ENCODE peak calls at places on chromosomes 4 and X, in eight cellular contexts. One of them, this sample, is unnamed.
A peak's percentile ranks its signal among the peaks of the same experiment; 100 is the strongest.

GRCh38 chr4:5784960-5785611 is 74.1 kb downstream of the EVC start:
- DNase-seq in CD8-positive, alpha-beta memory T cell: no peak
- DNase-seq in Caco-2: no peak
- DNase-seq in H9: peak; percentile 48
- DNase-seq in CD4-positive, alpha-beta T cell: no peak
- DNase-seq in right lobe of liver: no peak
- DNase-seq in fibroblast of lung: no peak
- DNase-seq in transverse colon: no peak
- DNase-seq in this sample: no peak

GRCh38 chr4:53313510-53313909 is 52.4 kb downstream of the SCFD2 start:
- DNase-seq in H9: peak; percentile 50
- DNase-seq in fibroblast of lung: peak; percentile 66
- DNase-seq in transverse colon: no peak
- DNase-seq in right lobe of liver: no peak
- DNase-seq in Caco-2: peak; percentile 38
- DNase-seq in CD4-positive, alpha-beta T cell: no peak
- DNase-seq in CD8-positive, alpha-beta memory T cell: no peak
- DNase-seq in this sample: no peak

GRCh38 chr4:139841464-139842195 is 176.0 kb downstream of the MGST2 start:
- DNase-seq in CD8-positive, alpha-beta memory T cell: no peak
- DNase-seq in CD4-positive, alpha-beta T cell: no peak
- DNase-seq in H9: no peak
- DNase-seq in fibroblast of lung: no peak
- DNase-seq in transverse colon: peak; percentile 52
- DNase-seq in right lobe of liver: peak; percentile 87
- DNase-seq in Caco-2: peak; percentile 71
- DNase-seq in this sample: no peak

GRCh38 chrX:103774070-103774642 is 2.5 kb upstream of the PLP1 start:
- DNase-seq in fibroblast of lung: peak; percentile 74
- DNase-seq in CD8-positive, alpha-beta memory T cell: no peak
- DNase-seq in right lobe of liver: no peak
- DNase-seq in Caco-2: no peak
- DNase-seq in CD4-positive, alpha-beta T cell: no peak
- DNase-seq in H9: peak; percentile 46
- DNase-seq in transverse colon: no peak
- DNase-seq in this sample: no peak

GRCh38 chr4:126969360-126969759 is 663.4 kb upstream of the INTU start:
- DNase-seq in H9: no peak
- DNase-seq in fibroblast of lung: peak; percentile 3
- DNase-seq in CD8-positive, alpha-beta memory T cell: no peak
- DNase-seq in right lobe of liver: no peak
- DNase-seq in Caco-2: no peak
- DNase-seq in transverse colon: no peak
- DNase-seq in CD4-positive, alpha-beta T cell: no peak
- DNase-seq in this sample: no peak

GRCh38 chrX:48936429-48937064 is 17.7 kb upstream of the PIM2 start:
- DNase-seq in transverse colon: no peak
- DNase-seq in fibroblast of lung: no peak
- DNase-seq in H9: no peak
- DNase-seq in right lobe of liver: no peak
- DNase-seq in Caco-2: no peak
- DNase-seq in CD8-positive, alpha-beta memory T cell: no peak
- DNase-seq in CD4-positive, alpha-beta T cell: no peak
- DNase-seq in this sample: no peak

GRCh38 chr4:20883231-20883630 is 183.0 kb downstream of the PACRGL start:
- DNase-seq in CD8-positive, alpha-beta memory T cell: no peak
- DNase-seq in CD4-positive, alpha-beta T cell: no peak
- DNase-seq in H9: no peak
- DNase-seq in transverse colon: no peak
- DNase-seq in fibroblast of lung: no peak
- DNase-seq in right lobe of liver: no peak
- DNase-seq in Caco-2: no peak
- DNase-seq in this sample: no peak

GRCh38 chrX:54933150-54933826 is 12.7 kb downstream of the TRO start:
- DNase-seq in H9: no peak
- DNase-seq in Caco-2: no peak
- DNase-seq in CD8-positive, alpha-beta memory T cell: no peak
- DNase-seq in right lobe of liver: no peak
- DNase-seq in fibroblast of lung: no peak
- DNase-seq in CD4-positive, alpha-beta T cell: no peak
- DNase-seq in transverse colon: no peak
- DNase-seq in this sample: no peak

GRCh38 chr4:76611164-76611563 is 176.1 kb downstream of the SHROOM3 start:
- DNase-seq in CD4-positive, alpha-beta T cell: no peak
- DNase-seq in right lobe of liver: no peak
- DNase-seq in CD8-positive, alpha-beta memory T cell: no peak
- DNase-seq in fibroblast of lung: peak; percentile 59
- DNase-seq in H9: no peak
- DNase-seq in transverse colon: no peak
- DNase-seq in Caco-2: no peak
- DNase-seq in this sample: no peak

GRCh38 chrX:115393271-115393670 is 103.8 kb downstream of the LUZP4 start:
- DNase-seq in Caco-2: peak; percentile 34
- DNase-seq in fibroblast of lung: peak; percentile 21
- DNase-seq in right lobe of liver: no peak
- DNase-seq in transverse colon: no peak
- DNase-seq in CD4-positive, alpha-beta T cell: no peak
- DNase-seq in H9: no peak
- DNase-seq in CD8-positive, alpha-beta memory T cell: no peak
- DNase-seq in this sample: no peak

GRCh38 chr4:115360441-115360840 is 247.0 kb upstream of the NDST4 start:
- DNase-seq in Caco-2: no peak
- DNase-seq in CD8-positive, alpha-beta memory T cell: no peak
- DNase-seq in transverse colon: no peak
- DNase-seq in H9: no peak
- DNase-seq in fibroblast of lung: no peak
- DNase-seq in CD4-positive, alpha-beta T cell: no peak
- DNase-seq in right lobe of liver: no peak
- DNase-seq in this sample: no peak

GRCh38 chr4:77917601-77918000 is 55.0 kb downstream of the MRPL1 start:
- DNase-seq in Caco-2: no peak
- DNase-seq in CD4-positive, alpha-beta T cell: no peak
- DNase-seq in fibroblast of lung: no peak
- DNase-seq in H9: no peak
- DNase-seq in CD8-positive, alpha-beta memory T cell: no peak
- DNase-seq in transverse colon: peak; percentile 12
- DNase-seq in right lobe of liver: no peak
- DNase-seq in this sample: no peak

GRCh38 chr4:72779256-72779655 is 210.2 kb upstream of the ADAMTS3 start:
- DNase-seq in CD4-positive, alpha-beta T cell: no peak
- DNase-seq in fibroblast of lung: no peak
- DNase-seq in transverse colon: no peak
- DNase-seq in right lobe of liver: no peak
- DNase-seq in H9: no peak
- DNase-seq in Caco-2: no peak
- DNase-seq in CD8-positive, alpha-beta memory T cell: no peak
- DNase-seq in this sample: no peak

GRCh38 chrX:9197231-9197630 is 163.3 kb upstream of the FAM9B start:
- DNase-seq in Caco-2: no peak
- DNase-seq in CD4-positive, alpha-beta T cell: no peak
- DNase-seq in transverse colon: no peak
- DNase-seq in CD8-positive, alpha-beta memory T cell: no peak
- DNase-seq in H9: no peak
- DNase-seq in fibroblast of lung: peak; percentile 86
- DNase-seq in right lobe of liver: no peak
- DNase-seq in this sample: no peak

GRCh38 chr4:25062098-25062497 is 31.4 kb upstream of the LGI2 start:
- DNase-seq in Caco-2: no peak
- DNase-seq in transverse colon: no peak
- DNase-seq in CD8-positive, alpha-beta memory T cell: no peak
- DNase-seq in fibroblast of lung: no peak
- DNase-seq in CD4-positive, alpha-beta T cell: no peak
- DNase-seq in H9: no peak
- DNase-seq in right lobe of liver: no peak
- DNase-seq in this sample: no peak

GRCh38 chrX:132040066-132040465 is 17.0 kb downstream of the STK26 start:
- DNase-seq in transverse colon: no peak
- DNase-seq in CD4-positive, alpha-beta T cell: no peak
- DNase-seq in CD8-positive, alpha-beta memory T cell: no peak
- DNase-seq in Caco-2: no peak
- DNase-seq in fibroblast of lung: no peak
- DNase-seq in right lobe of liver: no peak
- DNase-seq in H9: no peak
- DNase-seq in this sample: no peak

GRCh38 chr4:53476232-53477037 is 99.0 kb downstream of the FIP1L1 start:
- DNase-seq in fibroblast of lung: peak; percentile 97
- DNase-seq in CD4-positive, alpha-beta T cell: no peak
- DNase-seq in right lobe of liver: no peak
- DNase-seq in Caco-2: peak; percentile 73
- DNase-seq in H9: no peak
- DNase-seq in CD8-positive, alpha-beta memory T cell: no peak
- DNase-seq in transverse colon: no peak
- DNase-seq in this sample: no peak

GRCh38 chr4:113505057-113505456 is 256.5 kb downstream of the CAMK2D start:
- DNase-seq in CD8-positive, alpha-beta memory T cell: no peak
- DNase-seq in right lobe of liver: no peak
- DNase-seq in H9: no peak
- DNase-seq in transverse colon: no peak
- DNase-seq in fibroblast of lung: no peak
- DNase-seq in CD4-positive, alpha-beta T cell: no peak
- DNase-seq in Caco-2: no peak
- DNase-seq in this sample: no peak

GRCh38 chrX:2609431-2610238 is 81.5 kb upstream of the CD99 start:
- DNase-seq in H9: no peak
- DNase-seq in fibroblast of lung: peak; percentile 28
- DNase-seq in CD8-positive, alpha-beta memory T cell: no peak
- DNase-seq in CD4-positive, alpha-beta T cell: no peak
- DNase-seq in right lobe of liver: no peak
- DNase-seq in Caco-2: no peak
- DNase-seq in transverse colon: no peak
- DNase-seq in this sample: no peak

GRCh38 chr4:139214039-139214534 is 37.1 kb upstream of the ELF2 start:
- DNase-seq in Caco-2: peak; percentile 43
- DNase-seq in CD4-positive, alpha-beta T cell: no peak
- DNase-seq in H9: peak; percentile 81
- DNase-seq in right lobe of liver: no peak
- DNase-seq in transverse colon: peak; percentile 46
- DNase-seq in CD8-positive, alpha-beta memory T cell: no peak
- DNase-seq in fibroblast of lung: peak; percentile 22
- DNase-seq in this sample: peak; percentile 93

GRCh38 chrX:123917069-123917468 is 44.4 kb upstream of the STAG2 start:
- DNase-seq in fibroblast of lung: no peak
- DNase-seq in Caco-2: no peak
- DNase-seq in H9: no peak
- DNase-seq in right lobe of liver: no peak
- DNase-seq in CD4-positive, alpha-beta T cell: no peak
- DNase-seq in CD8-positive, alpha-beta memory T cell: no peak
- DNase-seq in transverse colon: no peak
- DNase-seq in this sample: no peak

GRCh38 chr4:119490335-119490734 is 138.3 kb downstream of the PDE5A start:
- DNase-seq in CD8-positive, alpha-beta memory T cell: no peak
- DNase-seq in right lobe of liver: no peak
- DNase-seq in CD4-positive, alpha-beta T cell: no peak
- DNase-seq in fibroblast of lung: peak; percentile 66
- DNase-seq in transverse colon: peak; percentile 10
- DNase-seq in Caco-2: no peak
- DNase-seq in H9: peak; percentile 32
- DNase-seq in this sample: no peak

GRCh38 chr4:110787109-110787508 is 164.2 kb upstream of the PITX2 start:
- DNase-seq in CD4-positive, alpha-beta T cell: no peak
- DNase-seq in fibroblast of lung: peak; percentile 8
- DNase-seq in right lobe of liver: no peak
- DNase-seq in CD8-positive, alpha-beta memory T cell: no peak
- DNase-seq in Caco-2: no peak
- DNase-seq in H9: no peak
- DNase-seq in transverse colon: no peak
- DNase-seq in this sample: no peak

GRCh38 chr4:62243895-62244294 is 1043.8 kb downstream of the ADGRL3 start:
- DNase-seq in right lobe of liver: no peak
- DNase-seq in CD4-positive, alpha-beta T cell: no peak
- DNase-seq in H9: no peak
- DNase-seq in fibroblast of lung: no peak
- DNase-seq in CD8-positive, alpha-beta memory T cell: no peak
- DNase-seq in Caco-2: no peak
- DNase-seq in transverse colon: no peak
- DNase-seq in this sample: no peak

DNA sequence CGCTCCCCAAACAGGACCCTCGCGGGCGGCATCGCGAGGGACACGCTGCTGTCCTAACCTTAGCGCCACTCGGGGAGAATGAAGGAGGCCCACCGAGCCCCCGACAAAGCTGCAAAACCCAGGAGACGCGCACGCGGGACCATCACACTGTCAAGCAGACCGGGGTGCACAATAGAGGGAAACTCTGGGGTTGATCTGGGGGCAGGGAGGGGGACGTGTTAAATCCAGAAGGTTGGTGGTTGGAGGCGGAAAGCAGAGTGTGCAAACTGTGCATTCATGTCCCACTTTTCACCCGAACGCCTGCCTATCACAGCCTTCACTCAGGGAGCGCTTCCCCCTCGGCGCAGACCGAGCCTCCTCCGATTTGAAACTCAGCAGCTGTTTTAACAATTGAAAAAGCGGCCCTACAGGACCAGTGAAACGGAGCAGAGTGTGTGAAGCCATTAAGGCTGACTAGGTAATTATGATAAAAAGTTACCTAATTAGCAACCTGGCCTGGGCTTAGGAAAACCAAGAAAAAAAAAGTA is 564 bp upstream of the NDNF start:
- DNase-seq in transverse colon: peak; percentile 23
- DNase-seq in H9: peak; percentile 39
- DNase-seq in fibroblast of lung: no peak
- DNase-seq in CD4-positive, alpha-beta T cell: no peak
- DNase-seq in Caco-2: no peak
- DNase-seq in right lobe of liver: no peak
- DNase-seq in CD8-positive, alpha-beta memory T cell: no peak
- DNase-seq in this sample: no peak
- H3K27me3 ChIP-seq in transverse colon: peaks cover 20% of the 10 kb centered on the region
- H3K27me3 ChIP-seq in H9: peaks cover 4% of the 10 kb centered on the region
- H3K27me3 ChIP-seq in fibroblast of lung: no peaks in the 10 kb centered on the region
- H3K27me3 ChIP-seq in CD4-positive, alpha-beta T cell: peaks cover 70% of the 10 kb centered on the region
- H3K27me3 ChIP-seq in Caco-2: peaks cover 1% of the 10 kb centered on the region
- H3K27me3 ChIP-seq in right lobe of liver: peaks cover 20% of the 10 kb centered on the region
- H3K27me3 ChIP-seq in CD8-positive, alpha-beta memory T cell: peaks cover 27% of the 10 kb centered on the region
- H3K27me3 ChIP-seq in this sample: peaks cover 23% of the 10 kb centered on the region

GRCh38 chr4:80189956-80190671 is 7.2 kb upstream of the PRDM8 start:
- DNase-seq in fibroblast of lung: peak; percentile 58
- DNase-seq in transverse colon: no peak
- DNase-seq in right lobe of liver: no peak
- DNase-seq in CD8-positive, alpha-beta memory T cell: no peak
- DNase-seq in Caco-2: no peak
- DNase-seq in CD4-positive, alpha-beta T cell: no peak
- DNase-seq in H9: peak; percentile 90
- DNase-seq in this sample: no peak
- H3K27me3 ChIP-seq in fibroblast of lung: no peaks in the 10 kb centered on the region
- H3K27me3 ChIP-seq in transverse colon: peaks cover 86% of the 10 kb centered on the region
- H3K27me3 ChIP-seq in right lobe of liver: peaks cover 42% of the 10 kb centered on the region
- H3K27me3 ChIP-seq in CD8-positive, alpha-beta memory T cell: no peaks in the 10 kb centered on the region
- H3K27me3 ChIP-seq in Caco-2: no peaks in the 10 kb centered on the region
- H3K27me3 ChIP-seq in CD4-positive, alpha-beta T cell: no peaks in the 10 kb centered on the region
- H3K27me3 ChIP-seq in H9: peaks cover 96% of the 10 kb centered on the region
- H3K27me3 ChIP-seq in this sample: peaks cover 20% of the 10 kb centered on the region

GRCh38 chr4:37245391-37245954 is 930 bp downstream of the NWD2 start:
- DNase-seq in fibroblast of lung: no peak
- DNase-seq in CD4-positive, alpha-beta T cell: no peak
- DNase-seq in right lobe of liver: no peak
- DNase-seq in transverse colon: no peak
- DNase-seq in CD8-positive, alpha-beta memory T cell: no peak
- DNase-seq in Caco-2: no peak
- DNase-seq in H9: peak; percentile 44
- DNase-seq in this sample: no peak
- H3K27me3 ChIP-seq in fibroblast of lung: no peaks in the 10 kb centered on the region
- H3K27me3 ChIP-seq in CD4-positive, alpha-beta T cell: peaks cover 50% of the 10 kb centered on the region
- H3K27me3 ChIP-seq in right lobe of liver: peaks cover 5% of the 10 kb centered on the region
- H3K27me3 ChIP-seq in transverse colon: peaks cover 86% of the 10 kb centered on the region
- H3K27me3 ChIP-seq in CD8-positive, alpha-beta memory T cell: peaks cover 4% of the 10 kb centered on the region
- H3K27me3 ChIP-seq in Caco-2: no peaks in the 10 kb centered on the region
- H3K27me3 ChIP-seq in H9: peaks cover 37% of the 10 kb centered on the region
- H3K27me3 ChIP-seq in this sample: peaks cover 35% of the 10 kb centered on the region

GRCh38 chr4:146640459-146641061 is 1.9 kb downstream of the POU4F2 start:
- DNase-seq in CD4-positive, alpha-beta T cell: no peak
- DNase-seq in Caco-2: no peak
- DNase-seq in H9: no peak
- DNase-seq in fibroblast of lung: no peak
- DNase-seq in CD8-positive, alpha-beta memory T cell: no peak
- DNase-seq in transverse colon: no peak
- DNase-seq in right lobe of liver: no peak
- DNase-seq in this sample: no peak
- H3K27me3 ChIP-seq in CD4-positive, alpha-beta T cell: peaks cover 84% of the 10 kb centered on the region
- H3K27me3 ChIP-seq in Caco-2: no peaks in the 10 kb centered on the region
- H3K27me3 ChIP-seq in H9: peaks cover 64% of the 10 kb centered on the region
- H3K27me3 ChIP-seq in fibroblast of lung: peaks cover 32% of the 10 kb centered on the region
- H3K27me3 ChIP-seq in CD8-positive, alpha-beta memory T cell: peaks cover 4% of the 10 kb centered on the region
- H3K27me3 ChIP-seq in transverse colon: peaks cover 99% of the 10 kb centered on the region
- H3K27me3 ChIP-seq in right lobe of liver: peaks cover 12% of the 10 kb centered on the region
- H3K27me3 ChIP-seq in this sample: peaks cover 73% of the 10 kb centered on the region

This sample was measured in HL-60.